ENCODE peak calls at places on chromosomes 2 and 18, in ten cellular contexts. J is heart left ventricle, Q is AG10803, M is prostate gland, P is AG04449, A is GM10248, D is BJ, G is pancreas, W is esophagus squamous epithelium, F is AG09319. S is an unnamed sample.

GRCh38 chr18:26566874-26567273 is 18.5 kb upstream of the KCTD1 start:
- DNase-seq in Q (no peak), M (no peak), A (no peak), P (no peak), G (no peak), W (no peak), D (no peak), J (no peak), F (no peak), S (no peak)

GRCh38 chr2:127576433-127577207 is 41.1 kb downstream of the MYO7B start:
- DNase-seq in F (peak; percentile 38), M (peak; percentile 83), P (peak; percentile 26), J (peak; percentile 77), Q (peak; percentile 91), A (no peak), W (no peak), G (no peak), D (peak; percentile 56), S (peak; percentile 93)

GRCh38 chr2:37326285-37326684 is 1.7 kb upstream of the PRKD3 start:
- DNase-seq in F (peak; percentile 57), W (no peak), Q (peak; percentile 86), M (peak; percentile 14), G (peak; percentile 34), A (no peak), P (peak; percentile 45), D (peak; percentile 61), J (peak; percentile 65), S (no peak)

GRCh38 chr18:68627812-68628211 is 87.1 kb downstream of the TMX3 start:
- DNase-seq in M (no peak), J (no peak), Q (no peak), G (no peak), P (no peak), A (no peak), F (no peak), W (no peak), D (no peak), S (no peak)

GRCh38 chr2:222024934-222025890 is 273.6 kb downstream of the PAX3 start:
- DNase-seq in M (no peak), A (peak; percentile 17), J (no peak), P (no peak), D (no peak), Q (peak; percentile 48), F (no peak), W (no peak), G (no peak), S (no peak)

GRCh38 chr18:32158108-32158624 is 31.7 kb upstream of the MEP1B start:
- DNase-seq in P (peak; percentile 46), W (no peak), G (peak; percentile 70), J (peak; percentile 72), A (peak; percentile 77), Q (peak; percentile 83), F (peak; percentile 71), M (peak; percentile 84), D (peak; percentile 25), S (peak; percentile 87)

GRCh38 chr2:10532631-10533101 is 84.5 kb upstream of the ODC1 start:
- DNase-seq in Q (no peak), P (no peak), A (no peak), F (no peak), J (no peak), D (no peak), G (no peak), W (no peak), M (no peak), S (peak; percentile 25)

GRCh38 chr18:44938396-44939036 is 257.8 kb downstream of the SETBP1 start:
- DNase-seq in D (no peak), G (peak; percentile 60), F (no peak), J (no peak), Q (no peak), A (no peak), P (no peak), W (no peak), M (peak; percentile 22), S (no peak)

GRCh38 chr2:208827109-208827508 is 420.5 kb downstream of the PTH2R start:
- DNase-seq in J (no peak), W (no peak), Q (no peak), F (no peak), P (no peak), M (no peak), A (no peak), G (peak; percentile 28), D (no peak), S (no peak)

DNA sequence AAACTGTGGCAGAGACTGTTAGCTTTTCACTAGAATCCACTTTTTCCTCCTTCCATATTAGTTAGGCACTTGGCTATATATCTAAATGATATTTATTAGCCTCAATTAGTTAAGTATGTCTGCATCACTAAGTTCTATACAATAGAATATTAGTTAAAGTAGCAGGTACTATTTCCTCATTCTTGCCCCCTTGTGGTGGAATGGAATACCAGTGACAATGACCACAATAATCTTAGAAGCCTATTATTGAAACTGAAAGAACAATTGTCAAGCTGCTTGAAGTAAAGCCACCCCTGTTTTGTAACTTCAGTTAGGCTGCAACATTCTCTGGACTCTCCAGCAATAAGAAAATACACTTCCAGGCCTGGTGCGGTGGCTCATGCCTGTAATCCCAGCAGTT is 476.3 kb upstream of the VWC2L start:
- DNase-seq in W (no peak), P (no peak), M (no peak), D (no peak), F (no peak), J (no peak), G (no peak), A (peak; percentile 56), Q (peak; percentile 18), S (no peak)
- TF ChIP-seq CTCF in W (no peak), P (peak; percentile 4), M (peak; percentile 13), D (peak; percentile 34), F (no peak), J (peak; percentile 34), G (peak; percentile 23), A (peak; percentile 54), Q (peak; percentile 63), S (no peak)

DNA sequence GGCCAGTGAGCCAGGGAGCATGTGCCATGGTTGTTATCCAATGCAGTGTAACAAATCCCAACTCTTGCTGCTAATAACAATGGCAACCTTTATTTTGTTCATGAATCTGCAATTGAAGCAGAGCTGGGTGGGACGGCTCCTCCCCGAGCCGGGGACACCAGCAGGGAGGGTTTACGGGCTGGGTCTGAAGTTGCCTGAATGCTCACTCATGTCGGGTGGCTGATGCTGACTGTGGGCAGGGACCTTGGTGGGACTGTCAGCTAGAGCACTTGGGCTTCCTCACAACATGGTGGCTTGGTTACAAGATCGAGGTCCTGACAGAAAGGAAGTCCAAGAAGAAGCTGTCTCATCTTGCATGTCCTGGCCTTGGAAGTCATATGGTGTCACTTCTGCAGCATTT is 264.5 kb downstream of the NDUFA10 start:
- DNase-seq in M (no peak), Q (no peak), D (no peak), J (no peak), P (no peak), A (no peak), G (no peak), F (no peak), W (no peak), S (no peak)
- TF ChIP-seq CTCF in M (no peak), Q (no peak), D (no peak), J (no peak), P (no peak), A (no peak), G (no peak), F (no peak), W (no peak), S (no peak)

GRCh38 chr2:71558300-71559051 is 105.1 kb downstream of the DYSF start:
- DNase-seq in Q (no peak), P (no peak), J (no peak), A (no peak), D (no peak), M (no peak), W (no peak), G (no peak), F (no peak), S (no peak)

GRCh38 chr2:71559080-71559827 is 105.9 kb downstream of the DYSF start:
- DNase-seq in Q (no peak), P (no peak), G (no peak), A (no peak), F (no peak), M (no peak), W (no peak), J (no peak), D (no peak), S (no peak)

GRCh38 chr2:71556811-71557210 is 103.5 kb downstream of the DYSF start:
- DNase-seq in G (no peak), Q (no peak), A (no peak), P (no peak), F (no peak), D (no peak), W (no peak), M (no peak), J (no peak), S (no peak)

GRCh38 chr2:71555798-71556454 is 102.6 kb downstream of the DYSF start:
- DNase-seq in D (no peak), W (no peak), M (no peak), J (no peak), F (no peak), G (no peak), A (no peak), Q (no peak), P (no peak), S (no peak)

DNA sequence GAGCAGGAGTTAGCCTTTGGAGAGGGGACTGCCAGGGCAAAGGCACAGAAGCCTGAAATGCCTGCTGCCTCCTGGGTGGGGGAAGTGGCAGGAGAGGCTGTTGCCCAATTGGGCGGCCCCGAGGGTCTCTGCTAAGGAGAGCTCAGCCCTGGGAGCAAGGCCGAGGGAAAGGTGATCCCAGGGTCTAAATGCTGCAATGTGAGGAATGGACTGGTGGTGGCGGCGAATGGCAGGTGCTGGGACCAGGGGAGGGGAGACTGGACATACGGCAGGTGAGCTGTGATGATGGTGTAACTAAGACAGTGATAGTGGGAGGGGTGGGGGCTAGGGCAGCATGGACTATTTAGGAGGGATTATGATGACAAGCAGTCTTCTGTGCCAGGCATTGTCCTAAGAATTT is 104.0 kb downstream of the DYSF start:
- DNase-seq in G (no peak), A (no peak), M (no peak), P (no peak), D (no peak), W (no peak), Q (no peak), J (no peak), F (no peak), S (no peak)
- TF ChIP-seq CTCF in G (no peak), A (no peak), M (no peak), P (no peak), D (no peak), W (no peak), Q (no peak), J (no peak), F (no peak), S (no peak)

DNA sequence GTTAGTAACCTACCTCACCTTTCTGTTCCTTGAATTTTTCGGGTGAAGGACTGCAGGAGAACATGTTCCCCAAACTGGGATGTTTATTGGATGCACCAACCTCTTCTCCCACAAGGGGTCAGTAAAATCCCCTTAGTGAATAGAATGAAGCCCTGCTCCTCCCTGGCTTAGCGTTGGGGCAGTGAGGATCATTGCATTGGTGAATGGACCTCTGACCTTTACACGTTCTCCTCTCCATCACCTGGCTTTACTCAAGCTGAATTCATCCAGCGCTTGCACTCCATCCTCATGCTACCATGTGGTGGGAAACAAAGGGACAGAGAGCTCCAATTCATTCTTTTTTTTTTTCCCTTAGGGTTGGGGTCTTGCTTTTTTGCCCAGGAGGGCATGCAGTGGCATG is 157.2 kb downstream of the MIB1 start:
- DNase-seq in A (peak; percentile 67), P (no peak), J (peak; percentile 18), W (no peak), M (peak; percentile 22), F (no peak), D (no peak), G (no peak), Q (peak; percentile 44), S (no peak)
- TF ChIP-seq CTCF in A (peak; percentile 66), P (peak; percentile 70), J (peak; percentile 66), W (no peak), M (peak; percentile 58), F (peak; percentile 75), D (peak; percentile 75), G (peak; percentile 57), Q (peak; percentile 90), S (peak; percentile 64)

S was measured in ascending aorta.